ENCODE peak calls at places on chromosome 2, in five cellular contexts. H, U, B, Q and V are unnamed samples.

GRCh38 chr2:197914778-197915177 is 110.4 kb downstream of the PLCL1 start:
- DNase-seq in H (no peak), U (no peak), B (peak), Q (no peak), V (no peak)

GRCh38 chr2:224101820-224102630 is 62.9 kb upstream of the SERPINE2 start:
- DNase-seq in H (peak), U (no peak), B (peak), Q (no peak), V (peak)

GRCh38 chr2:118089015-118089800 is 937 bp downstream of the INSIG2 start:
- DNase-seq in H (peak), U (no peak), B (peak), Q (peak), V (no peak)

GRCh38 chr2:204049635-204050034 is 113.1 kb downstream of the ICOS start:
- DNase-seq in H (no peak), U (no peak), B (no peak), Q (no peak), V (no peak)

GRCh38 chr2:112835553-112836535 is 735 bp downstream of the IL1B start:
- DNase-seq in H (peak), U (no peak), B (no peak), Q (no peak), V (peak)

GRCh38 chr2:223944704-223945531 is at the start of gene WDFY1:
- DNase-seq in H (peak), U (peak), B (peak), Q (peak), V (peak)

GRCh38 chr2:241636983-241637232 is at the start of gene THAP4:
- DNase-seq in H (peak), U (peak), B (no peak), Q (no peak), V (no peak)

GRCh38 chr2:121104721-121105141 is 180.3 kb downstream of the TFCP2L1 start:
- DNase-seq in H (peak), U (no peak), B (no peak), Q (no peak), V (no peak)

GRCh38 chr2:38057651-38058410 is 18.1 kb downstream of the CYP1B1 start:
- DNase-seq in H (peak), U (no peak), B (peak), Q (no peak), V (no peak)

GRCh38 chr2:109470121-109470921 is 143.4 kb downstream of the SEPTIN10 start:
- DNase-seq in H (peak), U (no peak), B (peak), Q (no peak), V (peak)

GRCh38 chr2:112794131-112794733 is 9.9 kb upstream of the IL1A start:
- DNase-seq in H (peak), U (no peak), B (peak), Q (peak), V (peak)

GRCh38 chr2:237670641-237671040 is 43.3 kb downstream of the LRRFIP1 start:
- DNase-seq in H (no peak), U (no peak), B (no peak), Q (no peak), V (no peak)